ENCODE peak calls at places on chromosomes 12 and 14, in five cellular contexts. Z is heart left ventricle, K is ovary, J is uterus, E is cardiac muscle cell. C is an unnamed sample. For H3K4me1, the result is how much of the 10 kb centered on the place peaks cover.

GRCh38 chr14:22122227-22123187 is 448.9 kb upstream of the OR4E1 start:
- DNase-seq in Z (no peak), K (no peak), J (no peak), E (peak), C (no peak)

GRCh38 chr12:125406131-125406530 is 340.9 kb downstream of the AACS start:
- DNase-seq in Z (no peak), K (no peak), J (no peak), E (no peak), C (no peak)

GRCh38 chr12:110547090-110547489 is 36.0 kb downstream of the PPTC7 start:
- DNase-seq in Z (no peak), K (no peak), J (no peak), E (no peak), C (no peak)

GRCh38 chr14:38839743-38840375 is 263.2 kb downstream of the SEC23A start:
- DNase-seq in Z (no peak), K (no peak), J (no peak), E (no peak), C (no peak)

GRCh38 chr12:75603475-75603874 is 92.1 kb upstream of the KRR1 start:
- DNase-seq in Z (no peak), K (no peak), J (no peak), E (no peak), C (no peak)

GRCh38 chr12:29566441-29566840 is 69.0 kb upstream of the OVCH1 start:
- DNase-seq in Z (no peak), K (no peak), J (no peak), E (no peak), C (no peak)

GRCh38 chr12:23855813-23856212 is 93.7 kb downstream of the SOX5 start:
- DNase-seq in Z (no peak), K (no peak), J (no peak), E (no peak), C (no peak)

GRCh38 chr14:69043598-69044267 is 64.6 kb upstream of the ACTN1 start:
- DNase-seq in Z (peak), K (no peak), J (peak), E (no peak), C (no peak)

GRCh38 chr12:131056626-131057025 is 102.9 kb downstream of the ADGRD1 start:
- DNase-seq in Z (peak), K (no peak), J (no peak), E (no peak), C (no peak)

GRCh38 chr12:103813949-103814348 is 27.1 kb downstream of the NT5DC3 start:
- DNase-seq in Z (no peak), K (no peak), J (no peak), E (no peak), C (no peak)

GRCh38 chr14:63551338-63551737 is 8.2 kb upstream of the PPP2R5E start:
- DNase-seq in Z (no peak), K (no peak), J (no peak), E (no peak), C (no peak)

GRCh38 chr14:61320806-61321384 is 484 bp upstream of the PRKCH start:
- DNase-seq in Z (peak), K (no peak), J (peak), E (no peak), C (no peak)

GRCh38 chr12:110543252-110543959 is 39.7 kb downstream of the PPTC7 start:
- DNase-seq in Z (peak), K (peak), J (peak), E (no peak), C (peak)

GRCh38 chr14:20403521-20403920 is 9.8 kb downstream of the TEP1 start:
- DNase-seq in Z (no peak), K (no peak), J (no peak), E (no peak), C (no peak)

GRCh38 chr14:20400589-20400964 is 12.7 kb downstream of the TEP1 start:
- DNase-seq in Z (no peak), K (no peak), J (no peak), E (no peak), C (no peak)

DNA sequence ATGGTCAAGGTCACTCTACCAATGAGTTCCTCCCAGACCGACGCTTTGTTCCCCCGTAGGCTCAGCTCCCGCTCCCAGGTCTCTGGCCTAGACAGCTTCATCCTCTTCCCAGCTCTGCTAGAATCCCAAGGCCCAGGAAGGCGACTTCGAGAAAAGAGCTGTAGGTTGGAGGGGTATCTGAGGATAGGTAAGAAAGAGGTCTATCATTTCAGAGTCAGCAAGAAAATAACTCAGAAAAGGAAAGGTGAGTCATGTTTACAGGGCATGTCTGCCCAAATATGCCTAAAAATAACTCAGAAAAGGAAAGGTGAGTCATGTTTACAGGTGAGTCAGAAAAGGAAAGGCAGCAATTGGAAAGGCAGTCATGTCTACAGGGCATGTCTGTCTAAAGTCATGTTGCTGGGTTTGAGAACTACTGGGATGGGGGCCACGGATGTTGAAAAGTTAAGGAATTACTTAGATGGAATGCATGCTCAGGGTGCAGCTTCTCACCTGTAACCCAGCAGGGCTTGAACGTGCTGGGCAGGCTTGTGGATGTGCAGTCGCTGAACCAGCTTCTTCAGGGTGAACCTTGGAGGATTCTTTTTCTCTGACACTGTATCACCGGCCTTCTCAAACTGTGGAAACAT is 12.2 kb downstream of the TEP1 start:
- DNase-seq in Z (no peak), K (no peak), J (no peak), E (no peak), C (no peak)
- H3K27ac ChIP-seq in Z (no peak), K (no peak), J (no peak), E (no peak), C (peak)

DNA sequence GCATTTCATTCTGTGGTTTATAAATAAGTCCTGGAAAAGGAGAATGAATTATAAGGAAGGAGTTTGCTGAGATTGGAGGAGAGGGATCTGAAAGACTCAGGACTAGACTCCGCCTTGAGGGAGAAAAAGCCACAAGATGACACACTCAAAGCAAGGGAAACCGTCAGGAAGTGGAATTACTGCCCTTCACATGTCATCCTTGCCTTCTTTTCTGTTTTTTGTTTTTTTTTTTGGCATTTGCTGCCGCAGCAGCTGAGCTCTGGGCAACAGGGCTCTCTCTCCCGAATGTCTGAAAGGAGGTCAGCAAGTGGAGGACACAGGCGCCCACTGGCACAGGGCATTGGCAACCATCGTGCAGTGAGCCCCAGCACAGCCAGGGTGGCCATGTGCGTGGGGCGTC is 344.9 kb downstream of the DPF3 start:
- DNase-seq in Z (no peak), K (no peak), J (no peak), E (no peak), C (no peak)
- H3K4me1 ChIP-seq in Z (under half), K (under half), J (under half), E (under half), C (under half)

GRCh38 chr12:121843236-121843982 is 15.2 kb downstream of the HPD start:
- DNase-seq in Z (no peak), K (no peak), J (no peak), E (no peak), C (no peak)
- H3K27ac ChIP-seq in Z (no peak), K (no peak), J (no peak), E (no peak), C (no peak)

DNA sequence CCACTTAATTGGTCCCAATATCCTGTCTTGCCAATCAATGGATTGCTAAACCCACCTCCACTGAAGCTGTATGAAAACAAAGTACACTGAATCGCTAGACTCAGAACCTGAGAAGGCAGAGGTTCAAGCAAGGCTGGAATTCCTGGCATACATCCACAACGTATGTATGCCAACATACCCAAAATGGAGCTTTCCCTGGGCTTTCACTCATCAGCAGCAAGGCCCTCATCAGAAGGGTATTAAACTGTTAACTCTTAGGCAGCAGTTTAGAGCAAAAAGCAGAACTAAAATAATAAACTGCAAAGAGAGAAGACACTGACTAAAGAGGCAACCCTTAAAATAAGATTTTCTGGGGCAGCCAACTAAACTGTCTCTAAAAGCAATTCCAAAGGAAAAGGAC is 13.6 kb downstream of the MED13L start:
- DNase-seq in Z (no peak), K (no peak), J (no peak), E (peak), C (no peak)
- H3K4me1 ChIP-seq in Z (under half), K (under half), J (under half), E (under half), C (half or more)

GRCh38 chr12:121043067-121043466 is 4.0 kb upstream of the OASL start:
- DNase-seq in Z (no peak), K (no peak), J (no peak), E (no peak), C (no peak)

GRCh38 chr12:121036810-121037326 is 2.2 kb downstream of the OASL start:
- DNase-seq in Z (no peak), K (no peak), J (no peak), E (no peak), C (no peak)

GRCh38 chr12:121034906-121035305 is 4.1 kb downstream of the OASL start:
- DNase-seq in Z (no peak), K (no peak), J (no peak), E (no peak), C (no peak)

GRCh38 chr12:121033625-121034349 is 5.3 kb downstream of the OASL start:
- DNase-seq in Z (no peak), K (no peak), J (no peak), E (no peak), C (no peak)

DNA sequence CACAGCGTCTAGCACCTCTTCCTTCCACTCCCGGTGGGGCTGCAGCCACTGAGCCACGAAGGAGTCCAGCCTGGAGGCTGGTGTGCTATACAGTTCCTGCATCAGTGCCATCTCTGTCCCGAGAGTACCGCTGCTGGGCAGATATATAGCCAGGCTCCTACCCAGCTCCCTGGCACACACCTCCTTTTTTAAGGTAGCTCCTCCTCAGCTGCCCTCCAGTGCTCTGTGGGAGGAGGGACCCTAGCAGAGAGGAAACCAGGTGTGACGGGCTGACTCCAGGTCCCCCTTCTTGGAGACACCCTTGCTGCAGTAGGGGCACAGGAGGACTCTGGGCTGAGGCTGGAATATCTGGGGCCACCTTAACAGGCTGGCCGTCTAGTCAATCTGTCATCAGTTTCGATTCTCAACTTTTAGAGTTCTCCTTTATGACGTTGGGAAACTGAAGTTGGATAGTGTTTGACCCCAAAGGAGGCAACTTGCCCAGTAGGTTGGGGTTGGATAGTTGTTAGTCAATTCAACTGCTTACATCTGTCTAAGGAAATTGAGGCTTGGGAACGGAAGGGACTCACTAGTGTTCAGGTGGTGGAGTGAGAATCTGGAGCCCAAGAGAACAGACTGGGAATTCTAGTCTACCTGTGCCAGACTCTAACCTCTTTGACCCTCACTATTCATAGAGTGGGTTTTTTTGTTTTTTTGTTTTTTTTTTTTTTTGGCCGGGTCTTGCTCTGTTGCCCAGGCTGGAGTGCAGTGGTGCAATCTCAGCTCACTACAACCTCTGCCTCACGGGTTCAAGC is at the start of gene OASL:
- DNase-seq in Z (peak), K (no peak), J (no peak), E (no peak), C (peak)
- H3K27ac ChIP-seq in Z (no peak), K (no peak), J (no peak), E (no peak), C (no peak)

GRCh38 chr12:6214633-6215032 is 14.4 kb downstream of the CD9 start:
- DNase-seq in Z (no peak), K (no peak), J (no peak), E (no peak), C (no peak)

GRCh38 chr12:6215120-6215807 is 15.1 kb downstream of the CD9 start:
- DNase-seq in Z (no peak), K (no peak), J (no peak), E (no peak), C (no peak)

GRCh38 chr12:6215932-6216494 is 15.8 kb downstream of the CD9 start:
- DNase-seq in Z (no peak), K (no peak), J (peak), E (no peak), C (peak)

GRCh38 chr12:6212086-6212485 is 11.9 kb downstream of the CD9 start:
- DNase-seq in Z (no peak), K (no peak), J (no peak), E (no peak), C (no peak)

DNA sequence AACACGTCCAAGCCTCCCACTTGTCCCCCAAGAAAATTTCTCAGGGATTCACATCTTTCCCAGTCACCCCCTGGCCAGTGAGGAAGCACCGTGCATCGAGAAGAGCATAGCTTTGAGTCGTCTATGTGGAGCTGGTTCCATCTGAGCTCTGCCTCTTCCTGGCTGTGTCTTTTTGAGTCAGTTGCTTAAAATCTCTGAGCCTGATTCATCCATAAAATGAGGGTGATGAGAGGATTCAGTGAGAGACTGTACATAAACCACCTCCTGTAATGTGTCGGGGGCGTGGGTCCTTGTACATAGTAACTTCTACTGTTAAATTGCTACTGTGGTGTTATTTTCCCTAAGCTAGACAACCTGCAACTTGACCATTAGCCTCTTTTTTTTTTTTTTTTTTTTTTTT is 13.8 kb downstream of the CD9 start:
- DNase-seq in Z (no peak), K (no peak), J (no peak), E (no peak), C (no peak)
- H3K4me1 ChIP-seq in Z (under half), K (under half), J (under half), E (under half), C (under half)

GRCh38 chr12:738712-739111 is 13.7 kb upstream of the WNK1 start:
- DNase-seq in Z (no peak), K (no peak), J (no peak), E (no peak), C (no peak)
- H3K27ac ChIP-seq in Z (peak), K (no peak), J (no peak), E (no peak), C (no peak)